ENCODE peak calls at places on chromosomes 2 and 18, in six cellular contexts. A is adrenal gland, W is BJ, U is left ventricle myocardium inferior, S is kidney, G is endothelial cell of umbilical vein. P is an unnamed sample.
A peak's percentile ranks its signal among the peaks of the same experiment; 100 is the strongest.

GRCh38 chr2:231709981-231710750 is 1.8 kb downstream of the PTMA start:
- DNase-seq in A (peak; percentile 89), W (no peak), U (peak; percentile 82), S (peak; percentile 95), G (peak; percentile 81), P (peak; percentile 92)

GRCh38 chr2:151947524-151948165 is 119.4 kb upstream of the ARL5A start:
- DNase-seq in A (peak; percentile 84), W (no peak), U (no peak), S (no peak), G (peak; percentile 74), P (peak; percentile 66)

GRCh38 chr2:216012830-216013079 is 596 bp downstream of the MREG start:
- DNase-seq in A (no peak), W (no peak), U (no peak), S (no peak), G (no peak), P (no peak)

GRCh38 chr2:162582357-162582798 is 238.4 kb downstream of the GCA start:
- DNase-seq in A (peak; percentile 91), W (no peak), U (no peak), S (no peak), G (peak; percentile 41), P (no peak)

GRCh38 chr2:175855794-175856453 is 146.1 kb downstream of the LNPK start:
- DNase-seq in A (peak; percentile 52), W (no peak), U (peak; percentile 48), S (no peak), G (no peak), P (no peak)

GRCh38 chr2:36485521-36485920 is 112.4 kb downstream of the FEZ2 start:
- DNase-seq in A (peak; percentile 4), W (peak; percentile 77), U (no peak), S (no peak), G (peak; percentile 92), P (no peak)

GRCh38 chr2:24824966-24825882 is 32.0 kb downstream of the CENPO start:
- DNase-seq in A (no peak), W (no peak), U (no peak), S (no peak), G (no peak), P (no peak)

GRCh38 chr2:231530099-231531085 is at the start of gene NMUR1:
- DNase-seq in A (peak; percentile 70), W (no peak), U (peak; percentile 74), S (peak; percentile 86), G (peak; percentile 39), P (peak; percentile 83)

GRCh38 chr2:36380624-36381481 is 25.3 kb downstream of the CRIM1 start:
- DNase-seq in A (peak; percentile 15), W (no peak), U (peak; percentile 23), S (peak; percentile 91), G (peak; percentile 78), P (peak; percentile 71)

GRCh38 chr2:29239209-29239960 is 124.2 kb downstream of the CLIP4 start:
- DNase-seq in A (no peak), W (no peak), U (no peak), S (no peak), G (no peak), P (peak; percentile 52)

GRCh38 chr2:12314119-12314735 is 402.5 kb upstream of the TRIB2 start:
- DNase-seq in A (no peak), W (no peak), U (no peak), S (no peak), G (no peak), P (no peak)

GRCh38 chr2:219073413-219074129 is 12.8 kb upstream of the IHH start:
- DNase-seq in A (peak; percentile 70), W (no peak), U (no peak), S (no peak), G (peak; percentile 23), P (no peak)

GRCh38 chr2:203344667-203345066 is 16.5 kb downstream of the ABI2 start:
- DNase-seq in A (no peak), W (no peak), U (no peak), S (no peak), G (no peak), P (no peak)

GRCh38 chr2:218877891-218878290 is 2.8 kb upstream of the WNT10A start:
- DNase-seq in A (no peak), W (no peak), U (peak; percentile 7), S (peak; percentile 60), G (no peak), P (no peak)

GRCh38 chr18:9708057-9708881 is at the start of gene RAB31:
- DNase-seq in A (peak; percentile 88), W (no peak), U (peak; percentile 81), S (peak; percentile 95), G (peak; percentile 67), P (peak; percentile 92)

GRCh38 chr2:191322838-191323506 is 77.8 kb downstream of the MYO1B start:
- DNase-seq in A (no peak), W (no peak), U (no peak), S (no peak), G (no peak), P (no peak)

GRCh38 chr18:55510809-55511208 is 77.2 kb downstream of the TCF4 start:
- DNase-seq in A (peak; percentile 27), W (no peak), U (no peak), S (no peak), G (peak; percentile 100), P (no peak)

GRCh38 chr2:171272039-171272438 is 111.3 kb upstream of the TLK1 start:
- DNase-seq in A (peak; percentile 53), W (peak; percentile 84), U (no peak), S (no peak), G (peak; percentile 77), P (no peak)

GRCh38 chr2:85644909-85645308 is 23.1 kb downstream of the SFTPB start:
- DNase-seq in A (no peak), W (no peak), U (no peak), S (no peak), G (no peak), P (no peak)

GRCh38 chr2:105102001-105102400 is 64.1 kb downstream of the MRPS9 start:
- DNase-seq in A (no peak), W (no peak), U (no peak), S (no peak), G (no peak), P (no peak)

GRCh38 chr18:79507546-79508480 is 112.1 kb downstream of the NFATC1 start:
- DNase-seq in A (peak; percentile 68), W (no peak), U (peak; percentile 86), S (peak; percentile 93), G (peak; percentile 92), P (peak; percentile 84)

GRCh38 chr2:26674002-26674751 is 18.3 kb upstream of the KCNK3 start:
- DNase-seq in A (no peak), W (no peak), U (no peak), S (no peak), G (no peak), P (peak; percentile 39)

GRCh38 chr2:172134270-172134669 is 31.6 kb upstream of the DLX2 start:
- DNase-seq in A (no peak), W (no peak), U (no peak), S (no peak), G (no peak), P (no peak)

GRCh38 chr2:42614838-42615237 is 46.4 kb downstream of the MTA3 start:
- DNase-seq in A (peak; percentile 91), W (no peak), U (no peak), S (no peak), G (no peak), P (no peak)

GRCh38 chr18:51107594-51108305 is 77.7 kb downstream of the SMAD4 start:
- DNase-seq in A (no peak), W (no peak), U (no peak), S (no peak), G (peak; percentile 21), P (no peak)

GRCh38 chr2:102520009-102520408 is 47.0 kb downstream of the SLC9A4 start:
- DNase-seq in A (peak; percentile 50), W (no peak), U (no peak), S (no peak), G (peak; percentile 24), P (no peak)

GRCh38 chr2:29005331-29005730 is 24.2 kb downstream of the TOGARAM2 start:
- DNase-seq in A (no peak), W (no peak), U (no peak), S (no peak), G (no peak), P (no peak)

GRCh38 chr2:220682616-220683015 is 889.5 kb downstream of the EPHA4 start:
- DNase-seq in A (no peak), W (no peak), U (no peak), S (no peak), G (no peak), P (no peak)

DNA sequence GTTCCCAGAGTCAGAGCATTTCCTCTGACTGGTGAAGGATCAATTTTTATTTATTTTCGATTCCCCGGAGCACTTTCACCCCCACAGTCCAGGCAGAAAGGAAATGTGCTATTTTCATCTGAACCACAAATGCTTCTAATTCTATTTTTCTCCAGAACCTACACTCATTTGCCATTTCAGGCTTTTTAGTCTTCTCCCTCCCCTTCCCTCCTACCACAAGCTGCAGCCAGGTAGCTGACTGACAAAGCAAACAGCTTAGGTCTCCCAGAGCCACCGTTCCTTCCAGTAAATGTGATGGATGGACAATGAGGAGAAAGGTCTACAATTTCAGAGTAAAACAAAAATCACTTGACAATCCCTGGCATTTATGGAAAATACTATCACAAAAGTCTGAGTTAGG is 76.9 kb downstream of the KLF7 start:
- DNase-seq in A (no peak), W (no peak), U (no peak), S (no peak), G (no peak), P (no peak)
- H3K36me3 ChIP-seq in A (no peaks in the 10 kb centered on the region), W (peaks cover 10% of the 10 kb centered on the region), U (peaks cover 26% of the 10 kb centered on the region), S (peaks cover 2% of the 10 kb centered on the region), G (peaks cover 10% of the 10 kb centered on the region), P (peaks cover 18% of the 10 kb centered on the region)

DNA sequence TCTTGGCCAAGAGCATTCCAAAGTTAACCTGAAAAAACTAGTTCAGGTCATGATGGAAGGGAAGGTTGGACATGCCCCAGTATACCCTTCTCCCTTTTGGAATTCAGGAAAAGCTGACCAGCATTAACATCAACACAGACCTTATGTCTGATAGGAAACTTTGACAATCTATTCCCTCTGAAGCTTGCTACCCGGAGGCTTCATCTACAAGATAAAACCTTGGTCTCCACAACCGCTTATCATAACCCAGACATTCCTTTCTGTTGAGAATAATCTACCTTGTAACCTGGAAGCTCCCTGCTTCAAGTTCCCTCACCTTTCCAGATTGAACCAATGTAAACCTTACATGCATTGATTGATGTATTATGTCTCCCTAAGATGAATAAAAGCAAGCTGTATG is 24.7 kb upstream of the IL37 start:
- DNase-seq in A (no peak), W (no peak), U (no peak), S (no peak), G (no peak), P (no peak)
- TF ChIP-seq CTCF in A (no peak), W (no peak), U (no peak), S (no peak), G (no peak), P (no peak)

GRCh38 chr2:164112105-164112504 is 376.3 kb upstream of the FIGN start:
- DNase-seq in A (no peak), W (no peak), U (no peak), S (no peak), G (no peak), P (no peak)
- H3K36me3 ChIP-seq in A (no peaks in the 10 kb centered on the region), W (no peaks in the 10 kb centered on the region), U (no peaks in the 10 kb centered on the region), S (no peaks in the 10 kb centered on the region), G (no peaks in the 10 kb centered on the region), P (no peaks in the 10 kb centered on the region)

DNA sequence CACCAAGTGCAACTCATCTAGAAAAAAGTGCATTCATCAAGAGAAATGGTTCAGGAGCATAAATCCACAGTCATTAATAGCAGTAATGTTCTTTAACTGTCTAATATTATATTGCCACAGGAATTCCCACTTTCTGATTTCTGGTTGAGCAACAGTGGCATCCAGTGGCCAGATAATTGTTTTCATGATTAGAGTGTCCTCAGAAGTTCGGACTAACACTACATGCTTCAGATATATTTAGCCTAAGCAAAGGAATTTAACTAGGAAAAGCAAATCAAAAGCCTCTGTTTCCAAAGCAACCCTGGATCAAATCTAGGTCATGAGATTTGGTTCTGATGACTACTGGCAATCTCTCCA is 9.8 kb upstream of the ERBB4 start:
- DNase-seq in A (peak; percentile 23), W (peak; percentile 6), U (no peak), S (no peak), G (peak; percentile 54), P (no peak)
- TF ChIP-seq CTCF in A (peak; percentile 50), W (peak; percentile 32), U (peak; percentile 62), S (peak; percentile 36), G (peak; percentile 13), P (peak; percentile 37)